ENCODE peak calls at places on chromosomes 3 and 15, in ten cellular contexts. One of them, this sample, is unnamed.

GRCh38 chr3:174232658-174233429 is 626.3 kb upstream of the NAALADL2 start:
- DNase-seq in suprapubic skin: no peak
- DNase-seq in CD8-positive, alpha-beta memory T cell: no peak
- DNase-seq in CD8-positive, alpha-beta T cell: no peak
- DNase-seq in colonic mucosa: no peak
- DNase-seq in pancreas: no peak
- DNase-seq in adrenal gland: no peak
- DNase-seq in effector memory CD4-positive, alpha-beta T cell: no peak
- DNase-seq in thyroid gland: no peak
- DNase-seq in esophagus squamous epithelium: no peak
- DNase-seq in this sample: no peak

GRCh38 chr15:57922780-57923179 is 142.7 kb downstream of the ALDH1A2 start:
- DNase-seq in suprapubic skin: no peak
- DNase-seq in CD8-positive, alpha-beta memory T cell: no peak
- DNase-seq in CD8-positive, alpha-beta T cell: no peak
- DNase-seq in colonic mucosa: peak; percentile 78
- DNase-seq in pancreas: peak; percentile 87
- DNase-seq in adrenal gland: no peak
- DNase-seq in effector memory CD4-positive, alpha-beta T cell: no peak
- DNase-seq in thyroid gland: peak; percentile 95
- DNase-seq in esophagus squamous epithelium: no peak
- DNase-seq in this sample: no peak

GRCh38 chr15:69954726-69955125 is 143.0 kb downstream of the TLE3 start:
- DNase-seq in suprapubic skin: no peak
- DNase-seq in CD8-positive, alpha-beta memory T cell: no peak
- DNase-seq in CD8-positive, alpha-beta T cell: no peak
- DNase-seq in colonic mucosa: no peak
- DNase-seq in pancreas: no peak
- DNase-seq in adrenal gland: no peak
- DNase-seq in effector memory CD4-positive, alpha-beta T cell: no peak
- DNase-seq in thyroid gland: no peak
- DNase-seq in esophagus squamous epithelium: no peak
- DNase-seq in this sample: no peak

GRCh38 chr3:120093119-120093922 is 926 bp downstream of the GSK3B start:
- DNase-seq in suprapubic skin: no peak
- DNase-seq in CD8-positive, alpha-beta memory T cell: no peak
- DNase-seq in CD8-positive, alpha-beta T cell: peak; percentile 16
- DNase-seq in colonic mucosa: peak; percentile 41
- DNase-seq in pancreas: no peak
- DNase-seq in adrenal gland: no peak
- DNase-seq in effector memory CD4-positive, alpha-beta T cell: no peak
- DNase-seq in thyroid gland: peak; percentile 77
- DNase-seq in esophagus squamous epithelium: no peak
- DNase-seq in this sample: peak; percentile 42

GRCh38 chr3:100209948-100210776 is 50.6 kb upstream of the TBC1D23 start:
- DNase-seq in suprapubic skin: no peak
- DNase-seq in CD8-positive, alpha-beta memory T cell: no peak
- DNase-seq in CD8-positive, alpha-beta T cell: no peak
- DNase-seq in colonic mucosa: no peak
- DNase-seq in pancreas: no peak
- DNase-seq in adrenal gland: no peak
- DNase-seq in effector memory CD4-positive, alpha-beta T cell: no peak
- DNase-seq in thyroid gland: no peak
- DNase-seq in esophagus squamous epithelium: no peak
- DNase-seq in this sample: peak; percentile 82

GRCh38 chr3:56706629-56707028 is 23.6 kb upstream of the TASOR start:
- DNase-seq in suprapubic skin: no peak
- DNase-seq in CD8-positive, alpha-beta memory T cell: no peak
- DNase-seq in CD8-positive, alpha-beta T cell: no peak
- DNase-seq in colonic mucosa: no peak
- DNase-seq in pancreas: no peak
- DNase-seq in adrenal gland: no peak
- DNase-seq in effector memory CD4-positive, alpha-beta T cell: no peak
- DNase-seq in thyroid gland: no peak
- DNase-seq in esophagus squamous epithelium: no peak
- DNase-seq in this sample: no peak

GRCh38 chr15:72136170-72137051 is 18.2 kb downstream of the SENP8 start:
- DNase-seq in suprapubic skin: no peak
- DNase-seq in CD8-positive, alpha-beta memory T cell: no peak
- DNase-seq in CD8-positive, alpha-beta T cell: no peak
- DNase-seq in colonic mucosa: no peak
- DNase-seq in pancreas: no peak
- DNase-seq in adrenal gland: no peak
- DNase-seq in effector memory CD4-positive, alpha-beta T cell: no peak
- DNase-seq in thyroid gland: no peak
- DNase-seq in esophagus squamous epithelium: no peak
- DNase-seq in this sample: no peak

GRCh38 chr15:61668444-61668843 is 391.8 kb downstream of the VPS13C start:
- DNase-seq in suprapubic skin: no peak
- DNase-seq in CD8-positive, alpha-beta memory T cell: no peak
- DNase-seq in CD8-positive, alpha-beta T cell: no peak
- DNase-seq in colonic mucosa: no peak
- DNase-seq in pancreas: no peak
- DNase-seq in adrenal gland: no peak
- DNase-seq in effector memory CD4-positive, alpha-beta T cell: no peak
- DNase-seq in thyroid gland: no peak
- DNase-seq in esophagus squamous epithelium: no peak
- DNase-seq in this sample: no peak

GRCh38 chr3:97952280-97952679 is 20.0 kb downstream of the RIOX2 start:
- DNase-seq in suprapubic skin: no peak
- DNase-seq in CD8-positive, alpha-beta memory T cell: no peak
- DNase-seq in CD8-positive, alpha-beta T cell: no peak
- DNase-seq in colonic mucosa: peak; percentile 40
- DNase-seq in pancreas: no peak
- DNase-seq in adrenal gland: peak; percentile 74
- DNase-seq in effector memory CD4-positive, alpha-beta T cell: no peak
- DNase-seq in thyroid gland: no peak
- DNase-seq in esophagus squamous epithelium: no peak
- DNase-seq in this sample: no peak

GRCh38 chr3:64427671-64428070 is 202.4 kb upstream of the PRICKLE2 start:
- DNase-seq in suprapubic skin: no peak
- DNase-seq in CD8-positive, alpha-beta memory T cell: no peak
- DNase-seq in CD8-positive, alpha-beta T cell: no peak
- DNase-seq in colonic mucosa: no peak
- DNase-seq in pancreas: no peak
- DNase-seq in adrenal gland: no peak
- DNase-seq in effector memory CD4-positive, alpha-beta T cell: no peak
- DNase-seq in thyroid gland: no peak
- DNase-seq in esophagus squamous epithelium: no peak
- DNase-seq in this sample: no peak

GRCh38 chr3:37693791-37694194 is 167.9 kb upstream of the CTDSPL start:
- DNase-seq in suprapubic skin: no peak
- DNase-seq in CD8-positive, alpha-beta memory T cell: no peak
- DNase-seq in CD8-positive, alpha-beta T cell: no peak
- DNase-seq in colonic mucosa: no peak
- DNase-seq in pancreas: no peak
- DNase-seq in adrenal gland: no peak
- DNase-seq in effector memory CD4-positive, alpha-beta T cell: no peak
- DNase-seq in thyroid gland: peak; percentile 77
- DNase-seq in esophagus squamous epithelium: no peak
- DNase-seq in this sample: no peak

GRCh38 chr3:122094125-122094524 is 39.0 kb downstream of the CD86 start:
- DNase-seq in suprapubic skin: no peak
- DNase-seq in CD8-positive, alpha-beta memory T cell: no peak
- DNase-seq in CD8-positive, alpha-beta T cell: no peak
- DNase-seq in colonic mucosa: no peak
- DNase-seq in pancreas: no peak
- DNase-seq in adrenal gland: no peak
- DNase-seq in effector memory CD4-positive, alpha-beta T cell: no peak
- DNase-seq in thyroid gland: no peak
- DNase-seq in esophagus squamous epithelium: no peak
- DNase-seq in this sample: peak; percentile 69

GRCh38 chr15:40933520-40933904 is 4.4 kb downstream of the DLL4 start:
- DNase-seq in suprapubic skin: no peak
- DNase-seq in CD8-positive, alpha-beta memory T cell: no peak
- DNase-seq in CD8-positive, alpha-beta T cell: no peak
- DNase-seq in colonic mucosa: peak; percentile 80
- DNase-seq in pancreas: no peak
- DNase-seq in adrenal gland: no peak
- DNase-seq in effector memory CD4-positive, alpha-beta T cell: no peak
- DNase-seq in thyroid gland: no peak
- DNase-seq in esophagus squamous epithelium: no peak
- DNase-seq in this sample: no peak
- H3K4me3 ChIP-seq in suprapubic skin: no peak overlapping the region
- H3K4me3 ChIP-seq in CD8-positive, alpha-beta memory T cell: no peak overlapping the region
- H3K4me3 ChIP-seq in CD8-positive, alpha-beta T cell: no peak overlapping the region
- H3K4me3 ChIP-seq in colonic mucosa: no peak overlapping the region
- H3K4me3 ChIP-seq in pancreas: no peak overlapping the region
- H3K4me3 ChIP-seq in adrenal gland: no peak overlapping the region
- H3K4me3 ChIP-seq in effector memory CD4-positive, alpha-beta T cell: no peak overlapping the region
- H3K4me3 ChIP-seq in thyroid gland: no peak overlapping the region
- H3K4me3 ChIP-seq in esophagus squamous epithelium: no peak overlapping the region
- H3K4me3 ChIP-seq in this sample: no peak overlapping the region

GRCh38 chr15:90201150-90201943 is at the start of gene SEMA4B:
- DNase-seq in suprapubic skin: no peak
- DNase-seq in CD8-positive, alpha-beta memory T cell: peak; percentile 81
- DNase-seq in CD8-positive, alpha-beta T cell: peak; percentile 71
- DNase-seq in colonic mucosa: peak; percentile 83
- DNase-seq in pancreas: peak; percentile 71
- DNase-seq in adrenal gland: peak; percentile 73
- DNase-seq in effector memory CD4-positive, alpha-beta T cell: peak; percentile 59
- DNase-seq in thyroid gland: peak; percentile 83
- DNase-seq in esophagus squamous epithelium: no peak
- DNase-seq in this sample: peak; percentile 83
- H3K27ac ChIP-seq in suprapubic skin: peak within 1 kb of the TSS; percentile 81
- H3K27ac ChIP-seq in CD8-positive, alpha-beta memory T cell: peak within 1 kb of the TSS; percentile 57
- H3K27ac ChIP-seq in CD8-positive, alpha-beta T cell: peak within 1 kb of the TSS; percentile 60
- H3K27ac ChIP-seq in colonic mucosa: peak within 1 kb of the TSS; percentile 81
- H3K27ac ChIP-seq in pancreas: peak within 1 kb of the TSS; percentile 80
- H3K27ac ChIP-seq in adrenal gland: peak within 1 kb of the TSS; percentile 61
- H3K27ac ChIP-seq in effector memory CD4-positive, alpha-beta T cell: peak within 1 kb of the TSS; percentile 71
- H3K27ac ChIP-seq in thyroid gland: peak within 1 kb of the TSS; percentile 93
- H3K27ac ChIP-seq in esophagus squamous epithelium: peak within 1 kb of the TSS; percentile 93
- H3K27ac ChIP-seq in this sample: peak within 1 kb of the TSS; percentile 65

DNA sequence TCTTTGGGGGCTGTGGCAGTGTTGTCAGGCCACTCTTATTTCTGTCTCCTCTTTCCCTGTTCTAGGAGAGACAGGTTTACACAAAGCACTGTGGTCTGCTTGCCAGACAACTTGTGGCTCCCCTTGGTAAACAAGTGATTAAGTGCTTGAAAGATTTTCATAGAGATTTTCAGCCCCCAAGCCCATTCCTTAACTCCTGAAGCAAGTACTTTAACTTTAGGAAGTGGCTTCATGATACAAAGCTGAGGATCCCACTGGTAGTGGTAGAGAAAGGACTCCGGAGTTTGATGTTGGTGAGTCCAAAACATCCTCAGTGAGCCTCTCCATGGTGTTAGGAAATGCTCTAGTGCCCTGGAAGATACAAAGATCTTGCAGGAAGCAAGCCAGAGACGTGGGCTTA is 12.0 kb downstream of the ZBTB38 start:
- DNase-seq in suprapubic skin: no peak
- DNase-seq in CD8-positive, alpha-beta memory T cell: no peak
- DNase-seq in CD8-positive, alpha-beta T cell: no peak
- DNase-seq in colonic mucosa: no peak
- DNase-seq in pancreas: no peak
- DNase-seq in adrenal gland: no peak
- DNase-seq in effector memory CD4-positive, alpha-beta T cell: no peak
- DNase-seq in thyroid gland: no peak
- DNase-seq in esophagus squamous epithelium: no peak
- DNase-seq in this sample: peak; percentile 16
- H3K4me1 ChIP-seq in suprapubic skin: peaks cover 19% of the 10 kb centered on the region
- H3K4me1 ChIP-seq in CD8-positive, alpha-beta memory T cell: peaks cover 16% of the 10 kb centered on the region
- H3K4me1 ChIP-seq in CD8-positive, alpha-beta T cell: peaks cover 9% of the 10 kb centered on the region
- H3K4me1 ChIP-seq in colonic mucosa: peaks cover 4% of the 10 kb centered on the region
- H3K4me1 ChIP-seq in pancreas: no peaks in the 10 kb centered on the region
- H3K4me1 ChIP-seq in adrenal gland: peaks cover 7% of the 10 kb centered on the region
- H3K4me1 ChIP-seq in effector memory CD4-positive, alpha-beta T cell: no peaks in the 10 kb centered on the region
- H3K4me1 ChIP-seq in thyroid gland: peaks cover 31% of the 10 kb centered on the region
- H3K4me1 ChIP-seq in esophagus squamous epithelium: peaks cover 7% of the 10 kb centered on the region
- H3K4me1 ChIP-seq in this sample: peaks cover 33% of the 10 kb centered on the region

GRCh38 chr3:42148086-42148842 is 57.1 kb downstream of the TRAK1 start:
- DNase-seq in suprapubic skin: no peak
- DNase-seq in CD8-positive, alpha-beta memory T cell: no peak
- DNase-seq in CD8-positive, alpha-beta T cell: no peak
- DNase-seq in colonic mucosa: no peak
- DNase-seq in pancreas: no peak
- DNase-seq in adrenal gland: no peak
- DNase-seq in effector memory CD4-positive, alpha-beta T cell: no peak
- DNase-seq in thyroid gland: no peak
- DNase-seq in esophagus squamous epithelium: no peak
- DNase-seq in this sample: no peak

GRCh38 chr3:42152193-42152592 is 61.0 kb downstream of the TRAK1 start:
- DNase-seq in suprapubic skin: no peak
- DNase-seq in CD8-positive, alpha-beta memory T cell: no peak
- DNase-seq in CD8-positive, alpha-beta T cell: no peak
- DNase-seq in colonic mucosa: no peak
- DNase-seq in pancreas: no peak
- DNase-seq in adrenal gland: no peak
- DNase-seq in effector memory CD4-positive, alpha-beta T cell: no peak
- DNase-seq in thyroid gland: no peak
- DNase-seq in esophagus squamous epithelium: no peak
- DNase-seq in this sample: no peak

GRCh38 chr3:42151596-42152145 is 60.5 kb downstream of the TRAK1 start:
- DNase-seq in suprapubic skin: no peak
- DNase-seq in CD8-positive, alpha-beta memory T cell: no peak
- DNase-seq in CD8-positive, alpha-beta T cell: no peak
- DNase-seq in colonic mucosa: no peak
- DNase-seq in pancreas: no peak
- DNase-seq in adrenal gland: no peak
- DNase-seq in effector memory CD4-positive, alpha-beta T cell: no peak
- DNase-seq in thyroid gland: no peak
- DNase-seq in esophagus squamous epithelium: no peak
- DNase-seq in this sample: no peak

GRCh38 chr3:42148982-42149432 is 57.9 kb downstream of the TRAK1 start:
- DNase-seq in suprapubic skin: peak; percentile 78
- DNase-seq in CD8-positive, alpha-beta memory T cell: no peak
- DNase-seq in CD8-positive, alpha-beta T cell: no peak
- DNase-seq in colonic mucosa: peak; percentile 39
- DNase-seq in pancreas: no peak
- DNase-seq in adrenal gland: peak; percentile 95
- DNase-seq in effector memory CD4-positive, alpha-beta T cell: no peak
- DNase-seq in thyroid gland: peak; percentile 29
- DNase-seq in esophagus squamous epithelium: no peak
- DNase-seq in this sample: no peak

DNA sequence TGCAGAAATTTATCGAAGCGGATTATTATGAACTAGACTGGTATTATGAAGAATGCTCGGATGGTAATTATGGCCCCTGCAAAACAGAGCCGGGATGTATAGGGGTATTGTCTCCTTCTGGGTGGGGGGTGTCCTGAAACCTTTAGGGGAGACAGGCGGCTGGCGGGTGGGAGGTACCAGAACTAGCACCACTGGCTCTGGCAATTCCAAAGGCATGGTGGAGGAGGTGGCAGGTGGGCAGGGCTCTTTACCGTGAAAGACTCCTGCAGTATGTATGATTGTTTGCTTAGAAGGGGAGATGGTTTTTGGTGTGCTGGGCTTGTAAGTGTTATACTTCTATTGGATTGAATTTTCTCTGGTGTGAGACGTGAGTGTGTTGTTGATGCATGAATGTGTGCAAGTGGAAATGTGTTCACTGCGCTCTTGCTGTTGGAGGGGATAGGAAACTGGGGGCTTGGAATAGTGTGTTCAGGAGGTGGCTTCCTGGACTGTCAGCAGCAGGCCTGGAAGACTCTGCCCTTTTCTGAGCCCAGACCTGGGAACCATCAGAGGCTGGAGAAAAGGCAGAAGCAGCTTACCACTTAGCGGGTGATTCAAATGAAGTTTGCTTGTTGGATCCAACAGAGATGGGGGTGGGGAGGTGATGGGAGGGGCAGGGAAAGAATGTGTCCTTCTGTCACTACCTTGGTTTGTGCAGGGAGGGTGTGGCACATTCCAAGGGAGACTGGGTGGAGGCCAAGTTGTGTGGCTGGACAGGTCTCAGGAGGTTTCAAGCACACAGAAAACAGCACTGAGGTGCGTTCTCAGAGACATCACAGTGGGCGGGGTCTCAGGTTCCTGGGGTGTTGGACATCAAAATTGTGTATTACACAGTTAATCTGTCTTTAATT is 58.6 kb downstream of the TRAK1 start:
- DNase-seq in suprapubic skin: peak; percentile 73
- DNase-seq in CD8-positive, alpha-beta memory T cell: no peak
- DNase-seq in CD8-positive, alpha-beta T cell: no peak
- DNase-seq in colonic mucosa: peak; percentile 93
- DNase-seq in pancreas: peak; percentile 18
- DNase-seq in adrenal gland: no peak
- DNase-seq in effector memory CD4-positive, alpha-beta T cell: no peak
- DNase-seq in thyroid gland: peak; percentile 89
- DNase-seq in esophagus squamous epithelium: no peak
- DNase-seq in this sample: no peak
- H3K4me3 ChIP-seq in suprapubic skin: no peak overlapping the region
- H3K4me3 ChIP-seq in CD8-positive, alpha-beta memory T cell: no peak overlapping the region
- H3K4me3 ChIP-seq in CD8-positive, alpha-beta T cell: no peak overlapping the region
- H3K4me3 ChIP-seq in colonic mucosa: no peak overlapping the region
- H3K4me3 ChIP-seq in pancreas: no peak overlapping the region
- H3K4me3 ChIP-seq in adrenal gland: no peak overlapping the region
- H3K4me3 ChIP-seq in effector memory CD4-positive, alpha-beta T cell: no peak overlapping the region
- H3K4me3 ChIP-seq in thyroid gland: no peak overlapping the region
- H3K4me3 ChIP-seq in esophagus squamous epithelium: no peak overlapping the region
- H3K4me3 ChIP-seq in this sample: no peak overlapping the region